ENCODE peak calls at places on chromosomes 12 and 14, in ten cellular contexts. L is astrocyte, H is glutamatergic neuron, W is GM12864, X is GM13977, S is GM20000, D is transverse colon, J is OCI-LY7, Q is tibial nerve, E is H9. O is an unnamed sample.

GRCh38 chr14:66405158-66405557 is 81.0 kb upstream of the CCDC196 start:
- DNase-seq in W (no peak), D (no peak), L (peak; percentile 33), S (no peak), E (peak; percentile 36), H (no peak), Q (no peak), X (no peak), J (no peak), O (no peak)

GRCh38 chr12:81800298-81801148 is 41.4 kb upstream of the PPFIA2 start:
- DNase-seq in X (no peak), L (peak; percentile 77), Q (no peak), H (no peak), S (no peak), W (no peak), E (peak; percentile 47), D (no peak), J (no peak), O (no peak)

GRCh38 chr12:121124402-121125109 is 8.1 kb upstream of the P2RX7 start:
- DNase-seq in D (no peak), W (no peak), L (peak; percentile 92), J (no peak), X (no peak), H (no peak), E (no peak), Q (no peak), S (no peak), O (peak; percentile 17)

GRCh38 chr14:69034612-69035262 is 55.6 kb upstream of the ACTN1 start:
- DNase-seq in D (no peak), S (no peak), E (no peak), X (no peak), L (peak; percentile 71), H (no peak), J (no peak), Q (no peak), W (no peak), O (no peak)

GRCh38 chr14:93245764-93246420 is 38.8 kb downstream of the UBR7 start:
- DNase-seq in E (no peak), L (peak; percentile 22), J (no peak), H (no peak), S (no peak), X (no peak), D (no peak), Q (no peak), W (no peak), O (no peak)

GRCh38 chr14:23352506-23353432 is at the start of gene SLC22A17:
- DNase-seq in L (peak; percentile 84), E (peak; percentile 90), W (no peak), S (no peak), Q (peak; percentile 65), D (peak; percentile 69), J (no peak), X (peak; percentile 73), H (peak; percentile 88), O (peak; percentile 55)

GRCh38 chr12:53067993-53068770 is 11.0 kb downstream of the SPRYD3 start:
- DNase-seq in S (no peak), E (no peak), W (no peak), X (no peak), Q (no peak), L (no peak), H (no peak), D (no peak), J (no peak), O (no peak)

GRCh38 chr12:112524676-112525425 is 106.1 kb downstream of the PTPN11 start:
- DNase-seq in E (peak; percentile 51), S (no peak), L (peak; percentile 12), H (no peak), W (no peak), X (no peak), Q (no peak), J (no peak), D (no peak), O (peak; percentile 40)

GRCh38 chr12:54701940-54702592 is 53.9 kb upstream of the DCD start:
- DNase-seq in D (no peak), W (no peak), E (no peak), X (peak; percentile 49), Q (no peak), H (no peak), J (peak; percentile 62), S (peak; percentile 40), L (peak; percentile 13), O (peak; percentile 46)

GRCh38 chr14:85867450-85867849 is 337.5 kb downstream of the FLRT2 start:
- DNase-seq in J (peak; percentile 1), W (no peak), S (no peak), D (no peak), L (no peak), X (no peak), Q (no peak), H (no peak), E (peak; percentile 27), O (no peak)
- TF ChIP-seq CTCF in J (peak; percentile 20), W (no peak), S (no peak), D (no peak), L (no peak), X (peak; percentile 4), Q (no peak), H (no peak), E (peak; percentile 51), O (peak; percentile 15)

GRCh38 chr12:1544991-1545700 is 49.2 kb downstream of the FBXL14 start:
- DNase-seq in S (no peak), L (no peak), D (no peak), Q (no peak), X (no peak), W (no peak), E (no peak), H (no peak), J (peak; percentile 30), O (no peak)
- TF ChIP-seq CTCF in S (no peak), L (peak; percentile 19), D (peak; percentile 26), Q (no peak), X (no peak), W (no peak), E (peak; percentile 50), H (no peak), J (peak; percentile 74), O (peak; percentile 32)

DNA sequence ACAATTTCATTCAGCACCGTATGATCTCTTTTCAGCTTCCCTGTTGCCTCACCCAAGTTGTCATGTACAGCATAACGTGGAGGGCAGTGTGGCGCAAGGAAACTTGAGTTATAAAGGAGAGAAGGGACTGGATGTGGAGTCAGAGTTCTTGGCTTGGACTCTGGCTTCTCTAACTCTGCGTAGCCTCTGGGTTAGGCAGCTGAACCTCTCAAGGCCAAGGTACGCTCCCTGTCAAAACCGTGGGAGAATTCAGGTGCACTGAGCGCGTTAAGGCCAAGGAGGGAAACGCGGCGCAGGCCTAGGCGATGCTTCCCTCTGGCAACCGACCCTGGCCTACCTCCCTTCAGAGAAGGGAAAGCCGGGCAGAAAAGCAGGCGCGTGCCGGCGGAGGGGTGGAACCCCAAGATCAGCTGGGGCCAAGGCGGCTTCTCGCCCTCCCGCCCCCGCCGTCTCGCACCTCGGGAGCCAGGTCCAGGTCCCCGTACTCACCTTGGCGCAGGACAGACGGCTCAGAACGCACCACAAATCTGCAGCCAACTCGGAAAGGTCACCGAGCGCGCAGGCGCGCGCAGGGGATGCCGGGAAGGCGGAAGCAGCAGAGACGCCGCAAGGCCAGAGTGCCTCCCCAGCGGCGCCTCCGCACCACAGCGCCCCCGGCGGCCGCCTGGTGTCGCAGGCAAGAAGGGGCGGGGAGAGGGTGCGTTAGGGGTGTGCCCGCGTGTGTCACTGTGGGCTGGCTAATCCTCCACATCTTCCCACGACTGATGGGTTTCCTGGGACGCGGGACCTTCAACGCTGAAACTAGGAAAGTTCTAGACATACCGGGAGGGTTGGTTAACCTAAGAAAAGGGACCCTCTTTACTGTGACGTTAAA is 7.0 kb upstream of the TDRD9 start:
- DNase-seq in W (peak; percentile 73), X (peak; percentile 97), E (peak; percentile 93), S (peak; percentile 98), L (peak; percentile 75), H (peak; percentile 95), Q (peak; percentile 79), D (peak; percentile 94), J (peak; percentile 93), O (peak; percentile 79)
- TF ChIP-seq CTCF in W (peak; percentile 99), X (peak; percentile 99), E (peak; percentile 99), S (peak; percentile 96), L (peak; percentile 91), H (peak; percentile 90), Q (peak; percentile 100), D (peak; percentile 98), J (peak; percentile 88), O (peak; percentile 99)

DNA sequence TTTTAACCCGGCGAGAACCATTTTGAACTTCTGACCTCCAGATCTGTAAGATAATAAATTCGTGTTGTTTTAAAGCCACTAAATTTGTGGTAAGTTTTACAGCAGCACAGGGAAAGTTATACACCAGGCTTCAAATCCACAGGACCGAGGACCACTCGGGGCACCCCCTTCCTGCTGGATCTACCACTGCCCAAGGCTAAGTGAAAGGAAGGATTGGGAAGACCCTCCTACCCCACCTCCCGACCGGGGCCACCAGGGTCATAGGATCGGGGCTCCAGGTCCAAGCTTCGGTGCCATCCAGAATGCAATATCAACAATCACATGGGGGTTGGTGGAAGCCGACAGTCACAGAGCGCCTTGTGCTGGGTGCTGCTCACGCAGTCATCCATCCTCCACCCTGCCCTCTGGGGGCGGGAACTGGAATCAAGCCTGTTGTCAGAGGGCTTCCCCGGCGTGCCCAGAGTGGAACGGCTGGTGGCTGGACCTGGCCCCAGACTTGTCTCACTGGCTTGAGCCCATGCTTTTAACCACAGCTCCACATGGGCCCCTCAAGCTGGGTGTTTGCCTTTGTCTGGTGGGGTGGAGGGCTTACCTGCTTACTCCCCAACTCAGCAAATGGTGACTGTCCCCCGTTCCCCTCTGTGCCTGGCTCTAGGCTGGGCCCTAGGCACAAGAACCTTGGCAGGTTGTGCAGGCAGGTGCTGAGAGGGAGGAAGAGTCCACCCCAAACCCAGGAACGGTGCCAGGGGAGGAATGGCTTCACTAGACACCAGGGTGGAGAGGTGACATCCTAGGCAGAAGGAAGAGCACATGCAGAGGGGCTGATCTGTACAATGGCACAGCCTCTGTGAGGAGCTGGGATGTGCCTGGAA is 180.3 kb upstream of the RTL1 start:
- DNase-seq in E (peak; percentile 76), Q (no peak), H (no peak), X (no peak), S (no peak), D (peak; percentile 8), J (no peak), W (no peak), L (no peak), O (no peak)
- TF ChIP-seq CTCF in E (peak; percentile 70), Q (no peak), H (no peak), X (no peak), S (no peak), D (no peak), J (no peak), W (peak; percentile 7), L (no peak), O (peak; percentile 24)

GRCh38 chr12:62459976-62460375 is 6.7 kb upstream of the MON2 start:
- DNase-seq in D (no peak), W (no peak), S (no peak), J (no peak), H (no peak), L (no peak), Q (no peak), X (no peak), E (no peak), O (no peak)

DNA sequence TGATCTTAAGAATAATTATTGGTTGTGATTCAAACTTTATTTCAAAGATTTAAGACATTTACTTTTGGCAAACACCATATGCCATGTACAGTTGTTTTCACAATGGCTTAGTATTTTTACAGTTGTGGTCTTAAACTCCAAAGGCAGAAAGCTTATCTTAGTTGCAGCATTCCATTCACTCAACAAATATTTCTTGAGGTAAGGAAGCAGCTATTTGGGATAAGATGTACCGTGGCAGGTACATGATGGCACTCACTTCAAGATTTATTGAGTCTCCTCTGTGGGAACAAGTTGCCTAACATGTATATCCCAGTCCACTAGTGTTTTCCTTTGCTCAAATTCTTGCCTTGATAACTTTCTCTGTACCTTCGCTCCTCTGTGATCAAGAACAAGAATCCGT is 8.0 kb upstream of the MON2 start:
- DNase-seq in H (no peak), E (no peak), Q (no peak), J (no peak), D (no peak), S (no peak), W (no peak), X (no peak), L (peak; percentile 16), O (no peak)
- TF ChIP-seq CTCF in H (no peak), E (no peak), Q (no peak), J (no peak), D (no peak), S (no peak), W (no peak), X (no peak), L (no peak), O (no peak)